ENCODE peak calls at places on chromosomes 13 and 19, in seven cellular contexts. C, G, M, K, X, H and W are unnamed samples. For H3K27me3, the result is how much of the 10 kb centered on the place peaks cover.

GRCh38 chr13:30862707-30863106 is 43.4 kb upstream of the MEDAG start:
- DNase-seq in C (no peak), G (no peak), M (no peak), K (peak), X (peak), H (peak), W (no peak)

GRCh38 chr19:57813919-57814504 is 701 bp downstream of the ZNF552 start:
- DNase-seq in C (no peak), G (no peak), M (peak), K (no peak), X (no peak), H (no peak), W (peak)

GRCh38 chr19:10713317-10713716 is 4.6 kb upstream of the DNM2 start:
- DNase-seq in C (no peak), G (no peak), M (no peak), K (no peak), X (no peak), H (no peak), W (no peak)

GRCh38 chr19:8686549-8686948 is 12.0 kb downstream of the ACTL9 start:
- DNase-seq in C (no peak), G (no peak), M (no peak), K (no peak), X (no peak), H (no peak), W (no peak)

GRCh38 chr13:49494645-49495044 is 1.1 kb upstream of the PHF11 start:
- DNase-seq in C (no peak), G (no peak), M (no peak), K (no peak), X (no peak), H (no peak), W (no peak)

GRCh38 chr19:38210458-38210987 is 13.5 kb downstream of the DPF1 start:
- DNase-seq in C (no peak), G (peak), M (no peak), K (peak), X (peak), H (no peak), W (no peak)

GRCh38 chr13:45737571-45738002 is 35.5 kb downstream of the CBY2 start:
- DNase-seq in C (no peak), G (no peak), M (no peak), K (no peak), X (no peak), H (no peak), W (no peak)

GRCh38 chr13:73593199-73593765 is 534.5 kb downstream of the KLF5 start:
- DNase-seq in C (no peak), G (no peak), M (no peak), K (no peak), X (no peak), H (no peak), W (no peak)

GRCh38 chr13:38685974-38686571 is 804 bp upstream of the FREM2 start:
- DNase-seq in C (no peak), G (peak), M (no peak), K (peak), X (no peak), H (no peak), W (peak)

GRCh38 chr13:30766957-30767603 is 31.7 kb downstream of the ALOX5AP start:
- DNase-seq in C (no peak), G (no peak), M (no peak), K (no peak), X (no peak), H (no peak), W (no peak)

GRCh38 chr19:31559494-31559893 is 210.3 kb upstream of the TSHZ3 start:
- DNase-seq in C (no peak), G (no peak), M (no peak), K (no peak), X (no peak), H (no peak), W (no peak)

GRCh38 chr19:16342002-16342715 is 17.5 kb downstream of the KLF2 start:
- DNase-seq in C (no peak), G (no peak), M (no peak), K (peak), X (no peak), H (no peak), W (no peak)

GRCh38 chr13:25778302-25778701 is 273.5 kb downstream of the SHISA2 start:
- DNase-seq in C (no peak), G (no peak), M (no peak), K (no peak), X (no peak), H (no peak), W (no peak)

GRCh38 chr13:98385591-98385990 is 191.3 kb downstream of the STK24 start:
- DNase-seq in C (no peak), G (no peak), M (no peak), K (no peak), X (no peak), H (no peak), W (no peak)

GRCh38 chr19:14563989-14564650 is 7.7 kb downstream of the NDUFB7 start:
- DNase-seq in C (no peak), G (no peak), M (no peak), K (peak), X (no peak), H (no peak), W (peak)

GRCh38 chr13:34671136-34671535 is 270.9 kb upstream of the NBEA start:
- DNase-seq in C (no peak), G (no peak), M (no peak), K (no peak), X (no peak), H (no peak), W (no peak)

GRCh38 chr13:28464861-28465260 is 30.1 kb downstream of the FLT1 start:
- DNase-seq in C (peak), G (no peak), M (no peak), K (no peak), X (no peak), H (no peak), W (no peak)

GRCh38 chr13:80612804-80613203 is 271.9 kb upstream of the SPRY2 start:
- DNase-seq in C (no peak), G (no peak), M (no peak), K (no peak), X (no peak), H (no peak), W (no peak)

GRCh38 chr19:793775-794174 is 3.5 kb upstream of the PTBP1 start:
- DNase-seq in C (no peak), G (no peak), M (no peak), K (no peak), X (no peak), H (no peak), W (no peak)

GRCh38 chr13:113808058-113808834 is 49.2 kb downstream of the TMEM255B start:
- DNase-seq in C (no peak), G (no peak), M (no peak), K (no peak), X (no peak), H (no peak), W (no peak)

GRCh38 chr13:65497265-65497664 is 1732.9 kb downstream of the PCDH9 start:
- DNase-seq in C (no peak), G (no peak), M (no peak), K (no peak), X (no peak), H (no peak), W (peak)

GRCh38 chr13:83975668-83976165 is 93.4 kb upstream of the SLITRK1 start:
- DNase-seq in C (no peak), G (no peak), M (no peak), K (no peak), X (no peak), H (no peak), W (no peak)

GRCh38 chr19:33810821-33811220 is 14.2 kb downstream of the KCTD15 start:
- DNase-seq in C (no peak), G (no peak), M (no peak), K (no peak), X (no peak), H (peak), W (no peak)
- H3K27me3 ChIP-seq in C (under half), G (under half), M (under half), K (under half), X (under half), H (under half), W (under half)

DNA sequence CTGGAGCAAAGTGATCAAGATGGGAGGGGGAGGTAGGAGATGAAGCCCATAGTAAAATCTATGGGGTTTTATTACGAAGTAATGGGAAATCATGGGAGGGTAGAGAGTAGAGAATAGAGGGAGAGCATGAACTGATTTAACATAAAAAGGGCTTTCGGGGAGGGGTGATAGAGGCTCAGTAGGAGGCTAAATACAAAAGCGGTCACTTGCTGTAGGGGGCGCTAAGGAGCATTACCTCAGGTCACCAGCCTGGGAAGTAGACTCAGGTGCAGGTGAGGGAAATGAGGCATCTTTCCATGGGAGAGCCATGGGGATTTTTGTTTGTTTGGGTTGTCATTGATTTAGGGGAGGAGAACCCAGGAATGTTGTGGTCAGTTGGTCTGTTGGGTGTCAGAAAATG is 14.1 kb downstream of the KRTDAP start:
- DNase-seq in C (no peak), G (no peak), M (no peak), K (no peak), X (no peak), H (no peak), W (no peak)
- TF ChIP-seq CTCF in C (no peak), G (no peak), M (no peak), K (no peak), X (no peak), H (peak), W (peak)

DNA sequence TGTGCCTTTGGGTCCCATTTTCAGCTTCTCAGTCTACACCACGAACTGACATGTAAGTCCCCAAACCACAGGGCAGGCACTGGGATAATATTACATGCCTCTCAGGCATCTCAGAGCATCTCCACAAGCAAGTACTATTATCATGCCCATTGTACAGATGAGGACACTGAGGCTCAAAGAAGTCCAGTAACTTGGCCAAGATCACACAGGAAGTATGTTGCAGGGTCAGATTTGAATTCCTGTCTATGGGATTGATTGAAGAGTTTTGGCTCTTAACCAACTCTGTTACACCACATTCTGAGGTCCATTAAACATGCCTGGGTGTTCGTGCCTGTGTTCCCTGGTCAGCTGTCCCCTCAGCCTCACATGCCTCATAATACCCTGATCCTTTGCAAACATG is 319.8 kb downstream of the FOXO1 start:
- DNase-seq in C (peak), G (no peak), M (no peak), K (no peak), X (no peak), H (no peak), W (no peak)
- H3K4me3 ChIP-seq in C (no peak), G (no peak), M (no peak), K (no peak), X (no peak), H (no peak), W (no peak)

GRCh38 chr19:54425382-54425723 is 10.1 kb downstream of the TTYH1 start:
- DNase-seq in C (no peak), G (no peak), M (no peak), K (no peak), X (no peak), H (no peak), W (no peak)
- H3K27me3 ChIP-seq in C (under half), G (under half), M (under half), K (under half), X (under half), H (half or more), W (under half)

DNA sequence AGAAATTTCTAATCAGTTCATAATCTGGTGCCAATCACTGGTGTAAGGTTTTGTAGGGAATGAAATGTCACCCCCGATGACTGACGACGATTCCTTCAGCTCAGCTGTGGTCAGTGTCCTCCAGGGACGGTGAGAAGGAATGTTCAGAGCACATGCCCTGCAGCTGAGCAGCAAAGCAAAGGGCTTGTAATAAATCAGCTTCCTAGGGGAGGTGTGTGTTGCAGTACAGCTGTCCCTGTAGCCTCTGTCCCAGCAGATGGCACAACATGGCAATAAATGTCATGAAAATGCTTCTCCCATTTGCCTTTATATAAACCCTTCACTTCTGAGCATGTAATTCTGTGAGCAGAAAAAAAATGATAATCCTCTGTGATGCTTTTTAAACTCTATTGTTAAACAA is 102.4 kb downstream of the FAM216B start:
- DNase-seq in C (peak), G (peak), M (no peak), K (peak), X (no peak), H (no peak), W (peak)
- TF ChIP-seq CTCF in C (no peak), G (no peak), M (no peak), K (no peak), X (no peak), H (no peak), W (no peak)

GRCh38 chr19:35347930-35348298 is 212 bp downstream of the FFAR1 start:
- DNase-seq in C (no peak), G (no peak), M (peak), K (no peak), X (peak), H (peak), W (no peak)

GRCh38 chr19:35345671-35346111 is 2.0 kb upstream of the FFAR1 start:
- DNase-seq in C (no peak), G (no peak), M (peak), K (peak), X (no peak), H (peak), W (no peak)

GRCh38 chr19:35344511-35345031 is 3.1 kb upstream of the FFAR1 start:
- DNase-seq in C (no peak), G (no peak), M (peak), K (peak), X (peak), H (peak), W (no peak)

GRCh38 chr19:35347171-35347929 is at the start of gene FFAR1:
- DNase-seq in C (no peak), G (no peak), M (peak), K (no peak), X (peak), H (peak), W (no peak)

GRCh38 chr19:35346193-35347052 is 1.3 kb upstream of the FFAR1 start:
- DNase-seq in C (no peak), G (no peak), M (peak), K (no peak), X (peak), H (peak), W (no peak)
- H3K4me3 ChIP-seq in C (no peak), G (no peak), M (no peak), K (no peak), X (no peak), H (no peak), W (no peak)

DNA sequence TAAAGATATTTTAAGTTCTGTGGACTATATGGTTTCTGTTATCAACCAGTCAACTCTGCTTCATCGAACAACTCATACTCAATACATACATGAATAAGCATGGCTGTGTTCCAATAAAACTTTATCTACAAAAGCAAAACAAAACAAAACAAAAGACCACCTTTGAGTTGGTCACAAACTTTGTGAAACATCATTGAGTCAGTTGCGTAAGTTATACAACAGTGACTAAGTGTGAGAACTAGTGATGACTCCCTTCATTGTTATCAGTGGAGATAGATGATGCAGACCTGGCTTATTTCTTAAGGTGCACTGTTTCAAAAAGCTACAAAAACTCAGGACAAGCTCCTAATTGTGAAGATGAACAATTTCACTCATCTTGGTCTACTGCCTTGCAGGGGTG is 14.5 kb upstream of the KLK4 start:
- DNase-seq in C (no peak), G (no peak), M (no peak), K (no peak), X (no peak), H (no peak), W (peak)
- H3K27me3 ChIP-seq in C (under half), G (under half), M (under half), K (under half), X (under half), H (half or more), W (under half)

DNA sequence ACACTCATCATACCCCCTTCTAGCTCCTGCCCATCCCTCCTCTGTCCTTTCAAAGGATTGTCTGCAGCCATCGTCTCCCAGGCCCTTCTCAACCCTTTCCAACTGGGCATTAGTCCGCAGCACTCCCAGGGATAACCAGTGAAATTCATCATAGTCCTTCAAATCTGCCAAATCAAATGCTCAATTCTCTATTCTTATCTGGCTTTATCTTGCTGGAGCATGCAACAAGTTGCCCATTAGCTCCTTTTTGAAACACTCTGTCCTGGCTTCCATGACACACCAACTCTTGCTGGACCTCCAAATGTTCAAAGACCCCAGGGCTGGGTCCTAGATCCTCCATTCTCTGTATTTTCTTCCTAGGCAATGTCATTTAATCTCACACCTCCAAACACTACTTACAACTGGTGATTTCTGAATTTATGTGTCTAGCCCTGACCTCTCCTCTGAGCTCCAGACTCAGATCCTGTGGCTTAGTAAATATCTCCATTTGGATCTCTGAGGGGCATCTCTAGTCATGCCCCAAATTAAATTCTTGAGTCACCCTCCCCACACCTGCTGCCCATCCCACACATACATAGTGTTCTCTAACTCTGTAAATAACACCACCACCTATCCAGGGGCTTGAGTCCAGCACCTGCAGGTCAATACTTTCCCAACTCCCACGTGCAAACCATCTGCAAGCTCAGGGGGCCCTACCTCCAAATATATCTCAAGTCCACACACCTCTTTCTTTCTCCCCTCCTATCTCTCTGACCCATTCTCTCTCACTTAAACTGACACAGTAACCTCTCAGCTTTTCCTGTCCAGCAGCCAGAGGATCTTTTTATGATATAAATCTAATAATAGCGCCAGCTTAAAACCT is 9.1 kb upstream of the ANKRD10 start:
- DNase-seq in C (no peak), G (no peak), M (no peak), K (no peak), X (no peak), H (no peak), W (no peak)
- TF ChIP-seq CTCF in C (no peak), G (no peak), M (no peak), K (no peak), X (no peak), H (no peak), W (no peak)

GRCh38 chr19:45517238-45517637 is 10.0 kb downstream of the VASP start:
- DNase-seq in C (no peak), G (no peak), M (no peak), K (no peak), X (no peak), H (no peak), W (no peak)

GRCh38 chr19:45518469-45518826 is 11.2 kb downstream of the VASP start:
- DNase-seq in C (no peak), G (no peak), M (no peak), K (no peak), X (no peak), H (no peak), W (no peak)

GRCh38 chr19:45515807-45516401 is 8.6 kb downstream of the VASP start:
- DNase-seq in C (no peak), G (no peak), M (no peak), K (no peak), X (no peak), H (peak), W (no peak)

GRCh38 chr19:45515081-45515624 is 7.9 kb downstream of the VASP start:
- DNase-seq in C (no peak), G (no peak), M (no peak), K (no peak), X (no peak), H (peak), W (no peak)

GRCh38 chr19:45517641-45518468 is 10.6 kb downstream of the VASP start:
- DNase-seq in C (no peak), G (no peak), M (no peak), K (no peak), X (peak), H (no peak), W (no peak)
- H3K4me3 ChIP-seq in C (no peak), G (no peak), M (no peak), K (no peak), X (no peak), H (no peak), W (no peak)

GRCh38 chr13:76016799-76017198 is 380.7 kb downstream of the LMO7 start:
- DNase-seq in C (peak), G (peak), M (no peak), K (peak), X (no peak), H (peak), W (peak)
- H3K27me3 ChIP-seq in C (under half), G (under half), M (under half), K (under half), X (under half), H (under half), W (under half)